ENCODE peak calls at places on chromosomes 1 and 21, in five cellular contexts. Z, E, V, R and D are unnamed samples. For H3K4me1, the result is how much of the 10 kb centered on the place peaks cover.

GRCh38 chr1:177302365-177303044 is 131.7 kb downstream of the BRINP2 start:
- DNase-seq in V (no peak), E (no peak), Z (no peak), R (no peak), D (peak)

GRCh38 chr1:177384461-177384860 is 213.7 kb downstream of the BRINP2 start:
- DNase-seq in E (no peak), V (no peak), R (peak), Z (no peak), D (no peak)

GRCh38 chr1:45221716-45222115 is 15.3 kb upstream of the ZSWIM5 start:
- DNase-seq in E (no peak), R (no peak), Z (no peak), V (no peak), D (no peak)

GRCh38 chr21:36847189-36847588 is 119.3 kb downstream of the HLCS start:
- DNase-seq in R (peak), V (no peak), E (no peak), Z (no peak), D (no peak)

GRCh38 chr1:58783090-58783992 is 506 bp downstream of the JUN start:
- DNase-seq in R (peak), V (no peak), E (peak), Z (peak), D (peak)

GRCh38 chr1:192603218-192603787 is 27.7 kb downstream of the RGS1 start:
- DNase-seq in Z (no peak), E (no peak), R (no peak), V (no peak), D (no peak)

GRCh38 chr21:14382486-14382834 is 486 bp downstream of the HSPA13 start:
- DNase-seq in V (no peak), E (peak), R (peak), Z (no peak), D (no peak)

GRCh38 chr1:51231121-51231520 is 5.0 kb upstream of the RNF11 start:
- DNase-seq in E (no peak), V (no peak), R (peak), Z (no peak), D (no peak)

GRCh38 chr1:88685239-88685604 is 1.1 kb downstream of the PKN2 start:
- DNase-seq in R (peak), Z (no peak), V (no peak), E (no peak), D (no peak)

GRCh38 chr21:46048926-46049889 is 48.7 kb upstream of the COL6A2 start:
- DNase-seq in R (peak), V (no peak), E (no peak), Z (peak), D (peak)

GRCh38 chr1:94708299-94708685 is 111.9 kb upstream of the SLC44A3 start:
- DNase-seq in E (no peak), Z (no peak), V (no peak), R (no peak), D (peak)

GRCh38 chr1:238898856-238899255 is 487.5 kb upstream of the CHRM3 start:
- DNase-seq in Z (no peak), V (no peak), R (no peak), E (no peak), D (no peak)

GRCh38 chr1:41587791-41588190 is 103.3 kb upstream of the EDN2 start:
- DNase-seq in R (no peak), V (no peak), Z (no peak), E (no peak), D (no peak)

GRCh38 chr1:200028586-200029034 is 1.1 kb downstream of the NR5A2 start:
- DNase-seq in R (no peak), V (no peak), E (no peak), Z (no peak), D (no peak)

DNA sequence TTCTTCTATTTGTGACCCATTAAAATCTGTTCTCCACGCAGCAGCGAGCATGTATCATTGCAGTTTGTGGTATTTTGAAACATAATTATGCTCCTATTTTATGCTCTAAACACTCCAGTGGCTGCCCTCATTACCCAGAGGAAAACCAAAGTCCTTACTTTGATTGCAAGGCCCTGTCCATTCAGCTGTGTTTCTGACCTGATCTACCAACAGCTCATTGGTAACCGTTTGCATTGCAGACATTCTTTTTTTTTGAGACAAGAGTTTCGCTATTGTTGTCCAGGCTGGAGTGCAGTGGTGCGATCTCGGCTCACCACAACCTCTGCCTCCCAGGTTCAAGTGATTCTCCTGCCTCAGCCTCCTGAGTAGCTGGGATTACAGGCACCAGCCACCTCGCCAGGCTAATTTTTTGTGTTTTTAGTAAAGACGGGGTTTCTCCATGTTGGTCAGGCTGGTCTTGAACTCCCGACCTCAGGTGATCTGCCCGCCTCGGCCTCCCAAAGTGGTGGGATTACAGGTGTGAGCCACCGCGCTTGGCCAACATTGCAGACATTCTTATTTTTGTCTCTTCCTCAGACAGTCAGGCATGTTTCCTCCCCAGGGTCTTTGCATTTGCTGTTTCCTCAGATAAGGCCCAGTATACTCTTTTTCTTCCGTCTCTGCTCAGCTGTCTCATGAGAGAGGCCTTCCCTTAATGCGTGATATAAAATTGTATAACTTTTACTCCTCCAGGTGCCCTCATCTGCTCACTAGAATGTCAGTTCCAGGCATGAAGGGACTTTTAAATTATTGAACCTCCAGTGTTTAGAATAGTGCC is 32.5 kb downstream of the THRAP3 start:
- DNase-seq in V (no peak), E (no peak), Z (no peak), R (no peak), D (no peak)
- H3K4me1 ChIP-seq in V (under half), E (under half), Z (half or more), R (under half), D (half or more)

DNA sequence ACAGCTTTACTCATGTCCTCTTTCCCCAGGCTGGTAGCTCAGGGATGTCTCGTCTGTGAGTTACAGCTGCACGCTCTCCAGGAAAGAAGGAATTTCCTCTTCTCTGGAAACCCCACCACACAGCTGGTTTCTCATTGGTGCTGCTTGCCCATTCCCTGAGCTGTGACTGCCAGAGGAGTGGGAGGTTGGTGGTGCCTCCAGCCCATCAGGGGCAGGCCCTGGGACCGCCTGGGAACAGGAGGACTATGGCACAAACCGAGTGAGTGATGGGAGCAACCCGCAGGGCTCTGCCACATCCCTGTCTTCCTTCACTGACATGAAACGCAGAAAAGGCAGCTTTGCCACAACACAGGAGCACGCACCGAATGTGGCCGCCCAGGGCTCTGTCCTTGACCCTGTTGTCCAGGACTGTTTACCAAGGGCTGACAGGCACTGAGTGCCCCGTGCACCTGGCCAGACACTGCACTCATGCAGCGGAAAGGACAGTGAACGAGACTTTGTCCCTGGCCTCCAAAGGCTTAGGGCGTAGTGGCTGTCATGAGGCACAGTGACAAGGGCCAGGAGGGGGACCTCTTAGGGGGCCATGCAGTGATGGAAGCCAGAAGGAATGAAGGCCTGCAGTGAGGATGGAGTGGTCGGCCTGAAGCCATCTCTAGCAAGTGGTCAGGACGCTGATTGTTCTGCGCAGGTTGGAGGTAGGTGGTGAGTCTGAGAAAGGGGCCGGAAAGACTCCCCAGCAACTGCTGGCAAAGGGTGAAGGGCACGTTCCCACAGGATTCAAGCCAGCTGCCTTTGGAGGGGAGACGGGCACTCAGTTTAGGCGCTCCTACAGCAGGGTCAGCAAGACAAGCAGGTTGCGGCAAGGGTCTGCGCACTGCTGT is 1.7 kb upstream of the CCNL2 start:
- DNase-seq in V (no peak), R (no peak), Z (no peak), E (no peak), D (no peak)
- H3K4me3 ChIP-seq in V (peak), R (peak), Z (peak), E (peak), D (peak)

DNA sequence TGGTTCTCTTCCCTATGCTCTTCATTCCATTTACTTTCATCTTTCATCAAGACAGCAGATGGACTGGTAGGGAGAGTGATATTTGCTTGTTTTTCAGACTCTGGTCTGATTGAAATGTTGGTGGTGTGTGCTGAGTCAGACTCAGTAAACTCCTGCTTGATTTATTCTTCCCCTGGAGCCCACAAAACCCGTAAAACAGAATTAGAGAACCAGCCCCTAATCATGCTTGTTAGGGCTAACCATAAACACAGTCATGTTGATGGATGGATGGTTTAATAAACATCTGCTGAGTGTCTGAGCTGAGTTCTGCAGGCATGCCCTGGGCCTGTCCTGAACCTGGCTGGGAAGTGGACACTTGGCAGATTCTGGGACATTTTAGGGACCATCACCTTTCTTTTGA is 24.8 kb downstream of the NOS1AP start:
- DNase-seq in E (no peak), Z (no peak), R (peak), V (no peak), D (no peak)
- H3K4me1 ChIP-seq in E (under half), Z (under half), R (under half), V (under half), D (under half)

DNA sequence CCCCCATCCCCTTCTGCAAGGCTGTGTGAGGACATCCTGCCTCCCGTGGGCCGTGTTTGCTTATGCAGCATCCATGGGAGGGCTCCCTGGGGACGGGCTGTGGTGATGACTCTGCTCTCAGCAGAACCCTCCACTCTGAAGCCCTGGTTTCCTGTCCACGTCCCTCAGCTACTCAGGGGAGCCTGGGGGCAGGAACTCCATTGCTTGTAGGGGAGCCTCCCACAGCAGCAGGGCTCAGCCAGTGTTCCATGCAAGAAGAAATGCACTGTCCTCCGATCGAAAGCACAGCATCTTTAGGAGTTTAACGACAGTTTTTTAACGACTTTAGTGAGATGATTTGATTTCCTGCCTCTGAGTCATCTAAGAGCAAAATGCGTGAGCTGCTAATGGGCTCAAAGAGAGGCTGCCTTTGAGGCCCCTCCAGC is 8.3 kb upstream of the KCNAB2 start:
- DNase-seq in Z (no peak), R (no peak), V (no peak), E (no peak), D (no peak)
- H3K4me3 ChIP-seq in Z (no peak), R (no peak), V (no peak), E (no peak), D (no peak)

GRCh38 chr1:153937331-153937730 is 9.2 kb downstream of the DENND4B start:
- DNase-seq in R (no peak), V (no peak), E (no peak), Z (no peak), D (no peak)
- H3K4me1 ChIP-seq in R (under half), V (under half), E (under half), Z (under half), D (under half)

GRCh38 chr1:111654839-111655238 is 35.2 kb downstream of the RAP1A start:
- DNase-seq in Z (no peak), E (no peak), R (no peak), V (no peak), D (no peak)
- H3K4me3 ChIP-seq in Z (no peak), E (no peak), R (no peak), V (no peak), D (no peak)

GRCh38 chr1:225921734-225922709 is 2.0 kb downstream of the PYCR2 start:
- DNase-seq in Z (no peak), V (no peak), E (no peak), R (no peak), D (peak)
- H3K4me1 ChIP-seq in Z (under half), V (under half), E (under half), R (under half), D (half or more)

GRCh38 chr1:111737216-111738132 is 1.7 kb downstream of the INKA2 start:
- DNase-seq in R (no peak), V (no peak), E (no peak), Z (no peak), D (no peak)
- H3K4me3 ChIP-seq in R (peak), V (peak), E (peak), Z (peak), D (peak)

GRCh38 chr1:110750446-110751029 is 75.8 kb upstream of the KCNA3 start:
- DNase-seq in V (no peak), Z (no peak), R (no peak), E (no peak), D (no peak)

GRCh38 chr1:110752941-110753725 is 78.4 kb upstream of the KCNA3 start:
- DNase-seq in R (no peak), E (no peak), Z (no peak), V (no peak), D (no peak)

GRCh38 chr1:110756506-110756905 is 81.8 kb upstream of the KCNA3 start:
- DNase-seq in V (no peak), E (no peak), R (peak), Z (peak), D (peak)
- H3K4me1 ChIP-seq in V (under half), E (under half), R (under half), Z (under half), D (under half)